ENCODE peak calls at places on chromosomes 2 and 18, in four cellular contexts. E is hepatocyte, B is RWPE2, O is spleen. A is an unnamed sample. For H3K27me3 and H3K4me1, the result is how much of the 10 kb centered on the place peaks cover.

GRCh38 chr2:200795044-200795443 is 16.7 kb upstream of the BZW1 start:
- DNase-seq in O (no peak), E (peak), B (no peak), A (peak)

GRCh38 chr2:119010336-119010735 is 68.3 kb downstream of the MARCO start:
- DNase-seq in O (no peak), E (no peak), B (no peak), A (no peak)

GRCh38 chr2:237567276-237568029 is 1.1 kb downstream of the PRLH start:
- DNase-seq in O (peak), B (no peak), E (no peak), A (no peak)

GRCh38 chr2:215619989-215620388 is 184.1 kb upstream of the FN1 start:
- DNase-seq in E (peak), B (no peak), O (peak), A (no peak)

GRCh38 chr2:197677483-197677882 is 2.1 kb upstream of the RFTN2 start:
- DNase-seq in B (no peak), O (no peak), E (no peak), A (no peak)

GRCh38 chr18:48827321-48828200 is 123.2 kb downstream of the SMAD7 start:
- DNase-seq in B (no peak), O (peak), E (peak), A (peak)

GRCh38 chr2:47087051-47087450 is 68.1 kb downstream of the STPG4 start:
- DNase-seq in O (peak), E (no peak), B (no peak), A (no peak)

GRCh38 chr18:158128-159036 is at the start of gene USP14:
- DNase-seq in B (peak), O (peak), E (peak), A (peak)

GRCh38 chr2:172251231-172251630 is 148.5 kb upstream of the DLX2 start:
- DNase-seq in O (no peak), B (no peak), E (no peak), A (no peak)

GRCh38 chr2:115427436-115427835 is 985.0 kb downstream of the DPP10 start:
- DNase-seq in O (no peak), E (no peak), B (no peak), A (no peak)

GRCh38 chr2:207561386-207562080 is 31.8 kb downstream of the CREB1 start:
- DNase-seq in E (no peak), B (no peak), O (no peak), A (no peak)

GRCh38 chr2:179550214-179550613 is 285.6 kb upstream of the SESTD1 start:
- DNase-seq in B (no peak), E (no peak), O (no peak), A (no peak)

GRCh38 chr2:64658269-64658668 is 4.6 kb upstream of the SERTAD2 start:
- DNase-seq in O (peak), E (no peak), B (no peak), A (no peak)

GRCh38 chr18:35732652-35733051 is 151.1 kb downstream of the GALNT1 start:
- DNase-seq in O (no peak), B (no peak), E (no peak), A (no peak)

GRCh38 chr2:199085201-199085750 is 372.5 kb downstream of the SATB2 start:
- DNase-seq in O (no peak), E (no peak), B (no peak), A (no peak)

GRCh38 chr2:237449193-237449797 is 35.3 kb upstream of the COL6A3 start:
- DNase-seq in E (no peak), O (no peak), B (no peak), A (peak)

GRCh38 chr2:1612391-1613077 is 131.8 kb downstream of the PXDN start:
- DNase-seq in O (no peak), B (no peak), E (no peak), A (no peak)

GRCh38 chr2:11631462-11631861 is 38.5 kb downstream of the NTSR2 start:
- DNase-seq in E (no peak), O (no peak), B (no peak), A (no peak)

GRCh38 chr2:54555318-54555837 is 99.3 kb downstream of the SPTBN1 start:
- DNase-seq in B (no peak), O (no peak), E (no peak), A (no peak)

GRCh38 chr2:216206821-216207220 is 97.7 kb downstream of the XRCC5 start:
- DNase-seq in B (no peak), E (no peak), O (no peak), A (no peak)

GRCh38 chr2:74168739-74169138 is 9.9 kb downstream of the MOB1A start:
- DNase-seq in O (no peak), E (no peak), B (no peak), A (no peak)

GRCh38 chr2:43942001-43942400 is 53.8 kb downstream of the LRPPRC start:
- DNase-seq in B (no peak), E (no peak), O (no peak), A (no peak)
- TF ChIP-seq CTCF in B (no peak), E (no peak), O (no peak), A (no peak)

GRCh38 chr2:7424481-7424880 is 507.3 kb downstream of the RNF144A start:
- DNase-seq in E (no peak), B (no peak), O (no peak), A (no peak)
- H3K27me3 ChIP-seq in E (under half), B (under half), O (under half), A (under half)

DNA sequence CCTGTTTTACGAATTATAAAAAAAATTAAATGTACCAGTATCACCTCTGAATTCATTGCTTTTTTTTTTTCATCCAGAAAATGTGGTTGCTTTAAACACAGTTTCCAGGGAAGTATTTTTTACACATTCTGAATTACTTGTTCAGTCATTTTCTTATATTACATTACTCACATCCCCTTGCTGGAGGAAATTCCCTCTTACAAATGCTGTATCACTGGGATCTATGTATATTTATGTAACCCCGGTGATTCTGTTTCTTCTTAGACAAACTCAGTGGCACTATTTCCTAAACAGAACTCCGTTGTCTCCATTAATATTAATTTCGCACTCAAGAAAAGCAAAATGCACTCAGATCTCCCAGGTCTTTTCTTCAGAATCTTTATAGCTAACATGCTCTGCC is 1078.5 kb upstream of the ZEB2 start:
- DNase-seq in O (no peak), B (no peak), E (no peak), A (no peak)
- H3K4me1 ChIP-seq in O (under half), B (under half), E (under half), A (under half)

GRCh38 chr2:75560022-75560767 is 544 bp downstream of the EVA1A start:
- DNase-seq in B (no peak), E (peak), O (no peak), A (no peak)
- TF ChIP-seq CTCF in B (peak), E (peak), O (no peak), A (no peak)

DNA sequence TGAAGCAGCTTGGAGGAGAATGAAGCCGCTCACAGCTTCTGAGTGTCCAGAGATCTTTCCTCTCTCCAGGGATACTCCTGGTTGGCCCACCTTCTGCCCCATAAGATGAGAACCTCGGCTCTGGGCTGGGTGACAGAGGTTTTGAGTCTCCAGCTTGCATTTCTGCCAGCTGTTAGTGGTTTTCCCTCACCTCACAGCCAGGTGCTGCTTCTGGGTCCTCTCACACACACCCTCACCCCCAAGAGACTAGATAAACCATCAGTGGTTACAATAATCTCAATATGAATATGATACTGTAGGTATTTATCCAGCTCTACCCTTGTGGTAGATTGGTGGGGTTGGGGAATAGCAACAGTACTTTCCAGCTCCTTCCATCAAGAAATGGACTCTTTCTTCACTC is 161.7 kb upstream of the SIX3 start:
- DNase-seq in B (no peak), E (no peak), O (no peak), A (no peak)
- H3K27me3 ChIP-seq in B (under half), E (under half), O (under half), A (under half)

DNA sequence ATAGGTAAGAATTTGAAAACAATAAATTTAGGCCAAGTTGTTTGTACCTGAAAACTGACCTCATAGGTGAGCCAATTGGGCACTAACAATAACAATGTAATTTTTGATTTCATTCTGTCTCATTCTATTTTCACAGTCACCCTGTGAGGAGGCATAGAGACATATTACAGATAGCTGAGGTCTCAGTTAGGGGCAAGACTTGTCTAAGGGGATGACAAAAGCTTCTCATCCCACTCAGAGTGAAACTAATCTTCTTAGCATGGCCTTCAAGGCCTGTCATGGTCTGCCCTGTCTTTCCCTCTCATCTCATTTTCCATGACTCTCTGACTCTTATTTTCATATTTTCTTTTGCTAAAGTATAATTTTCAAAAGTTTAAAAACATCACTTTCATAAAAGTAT is 562.0 kb upstream of the TNP1 start:
- DNase-seq in B (no peak), E (no peak), O (no peak), A (no peak)
- H3K4me1 ChIP-seq in B (under half), E (under half), O (under half), A (under half)

GRCh38 chr2:86673011-86673410 is 47.1 kb upstream of the RMND5A start:
- DNase-seq in E (no peak), O (no peak), B (no peak), A (no peak)

GRCh38 chr2:86673976-86674670 is 46.0 kb upstream of the RMND5A start:
- DNase-seq in B (no peak), E (no peak), O (no peak), A (no peak)

GRCh38 chr2:86675104-86675503 is 45.0 kb upstream of the RMND5A start:
- DNase-seq in B (no peak), E (no peak), O (no peak), A (no peak)

GRCh38 chr2:86679036-86679435 is 41.1 kb upstream of the RMND5A start:
- DNase-seq in E (no peak), B (no peak), O (no peak), A (no peak)

GRCh38 chr2:86675611-86676015 is 44.5 kb upstream of the RMND5A start:
- DNase-seq in O (no peak), E (peak), B (no peak), A (no peak)
- TF ChIP-seq CTCF in O (no peak), E (no peak), B (peak), A (no peak)

GRCh38 chr18:59620381-59620780 is 76.8 kb downstream of the CCBE1 start:
- DNase-seq in B (no peak), O (no peak), E (no peak), A (no peak)

GRCh38 chr18:59617468-59617932 is 79.7 kb downstream of the CCBE1 start:
- DNase-seq in B (no peak), E (no peak), O (no peak), A (no peak)

GRCh38 chr18:59613903-59614302 is 83.3 kb downstream of the CCBE1 start:
- DNase-seq in B (no peak), O (no peak), E (no peak), A (no peak)

GRCh38 chr18:59612461-59612860 is 84.8 kb downstream of the CCBE1 start:
- DNase-seq in O (no peak), B (no peak), E (no peak), A (peak)

GRCh38 chr18:59616501-59616900 is 80.7 kb downstream of the CCBE1 start:
- DNase-seq in O (no peak), B (no peak), E (no peak), A (no peak)
- H3K27me3 ChIP-seq in O (under half), B (under half), E (under half), A (under half)

GRCh38 chr2:84452624-84453023 is 6.5 kb downstream of the SUCLG1 start:
- DNase-seq in E (no peak), B (no peak), O (no peak), A (no peak)
- H3K4me1 ChIP-seq in E (under half), B (under half), O (under half), A (under half)

A was measured in uterus.